ENCODE peak calls at places on chromosomes 12 and 14, in six cellular contexts. B is mesothelial cell of epicardium, P is Caco-2, Y is HFFc6, N is kidney epithelial cell, A is Panc1. U is an unnamed sample.
A peak's percentile ranks its signal among the peaks of the same experiment; 100 is the strongest.

GRCh38 chr14:54570651-54571415 is 3.9 kb downstream of the SAMD4A start:
- DNase-seq in A (no peak), Y (peak; percentile 89), N (no peak), B (no peak), P (no peak), U (no peak)

GRCh38 chr12:65656904-65657351 is 167.4 kb upstream of the HMGA2 start:
- DNase-seq in B (no peak), N (peak; percentile 95), P (no peak), A (peak; percentile 97), Y (peak; percentile 99), U (peak; percentile 58)

GRCh38 chr12:5210918-5211290 is 167.2 kb downstream of the KCNA5 start:
- DNase-seq in N (no peak), P (no peak), A (no peak), B (no peak), Y (no peak), U (no peak)

GRCh38 chr14:35044939-35045797 is 904 bp upstream of the FAM177A1 start:
- DNase-seq in Y (no peak), B (no peak), P (no peak), A (no peak), N (no peak), U (peak; percentile 19)

GRCh38 chr12:124588018-124588634 is 20.7 kb upstream of the NCOR2 start:
- DNase-seq in P (no peak), N (no peak), Y (no peak), A (no peak), B (no peak), U (no peak)

GRCh38 chr14:98647754-98648153 is 624.2 kb downstream of the BCL11B start:
- DNase-seq in B (no peak), Y (no peak), A (no peak), P (no peak), N (no peak), U (no peak)

GRCh38 chr12:69337325-69337724 is 10.9 kb upstream of the LYZ start:
- DNase-seq in B (no peak), A (no peak), Y (no peak), N (no peak), P (no peak), U (no peak)

GRCh38 chr14:63275611-63276010 is 43.1 kb downstream of the GPHB5 start:
- DNase-seq in P (no peak), Y (no peak), N (no peak), B (no peak), A (no peak), U (no peak)

GRCh38 chr14:61527325-61528100 is 167.8 kb upstream of the HIF1A start:
- DNase-seq in Y (peak; percentile 81), A (no peak), P (no peak), N (peak; percentile 83), B (no peak), U (peak; percentile 55)

GRCh38 chr12:114943601-114944000 is 259.6 kb upstream of the TBX3 start:
- DNase-seq in N (no peak), B (no peak), A (no peak), Y (no peak), P (no peak), U (no peak)

GRCh38 chr12:92439397-92439779 is 263.4 kb upstream of the PLEKHG7 start:
- DNase-seq in P (no peak), Y (peak; percentile 27), B (no peak), N (peak; percentile 25), A (no peak), U (no peak)

GRCh38 chr12:19144985-19145384 is 15.5 kb downstream of the PLEKHA5 start:
- DNase-seq in P (peak; percentile 60), A (no peak), N (no peak), Y (no peak), B (no peak), U (no peak)

GRCh38 chr12:83796527-83796926 is 1109.8 kb downstream of the TMTC2 start:
- DNase-seq in Y (no peak), N (no peak), P (no peak), B (no peak), A (no peak), U (no peak)

GRCh38 chr14:90429764-90430163 is 32.9 kb downstream of the CALM1 start:
- DNase-seq in B (no peak), A (no peak), Y (no peak), N (no peak), P (no peak), U (no peak)

GRCh38 chr12:79155703-79156102 is 291.1 kb downstream of the SYT1 start:
- DNase-seq in Y (no peak), P (no peak), A (no peak), B (no peak), N (no peak), U (no peak)

GRCh38 chr12:70774055-70774454 is 136.8 kb upstream of the PTPRB start:
- DNase-seq in A (no peak), B (no peak), N (peak; percentile 69), Y (no peak), P (no peak), U (no peak)

GRCh38 chr12:54689984-54690383 is 41.8 kb upstream of the DCD start:
- DNase-seq in P (no peak), B (no peak), A (no peak), N (no peak), Y (no peak), U (no peak)

GRCh38 chr14:67515386-67516079 is 17.6 kb upstream of the PLEKHH1 start:
- DNase-seq in P (no peak), B (no peak), Y (no peak), N (no peak), A (no peak), U (no peak)

GRCh38 chr14:68655021-68655811 is 137.7 kb downstream of the ZFP36L1 start:
- DNase-seq in Y (no peak), P (no peak), B (peak; percentile 42), N (no peak), A (no peak), U (peak; percentile 53)

GRCh38 chr14:96100171-96101064 is 61.3 kb downstream of the C14orf132 start:
- DNase-seq in Y (peak; percentile 76), N (no peak), B (peak; percentile 87), A (peak; percentile 28), P (peak; percentile 82), U (peak; percentile 62)

GRCh38 chr14:92464156-92464555 is 49.4 kb upstream of the RIN3 start:
- DNase-seq in B (peak; percentile 11), P (no peak), Y (no peak), A (no peak), N (no peak), U (no peak)

GRCh38 chr14:36293824-36294223 is 26.6 kb downstream of the MBIP start:
- DNase-seq in B (no peak), P (no peak), Y (peak; percentile 37), N (no peak), A (no peak), U (peak; percentile 25)

GRCh38 chr12:14418526-14418925 is 53.0 kb downstream of the ATF7IP start:
- DNase-seq in B (no peak), N (no peak), P (no peak), A (no peak), Y (peak; percentile 39), U (no peak)

GRCh38 chr12:51253276-51253675 is 14.7 kb downstream of the DAZAP2 start:
- DNase-seq in Y (no peak), P (no peak), A (no peak), B (no peak), N (no peak), U (no peak)

GRCh38 chr12:108852674-108853073 is 4.7 kb downstream of the SSH1 start:
- DNase-seq in P (no peak), A (no peak), Y (no peak), N (no peak), B (no peak), U (no peak)

GRCh38 chr12:56878010-56878339 is 56.2 kb downstream of the SDR9C7 start:
- DNase-seq in A (no peak), N (no peak), B (no peak), P (no peak), Y (no peak), U (no peak)

GRCh38 chr14:51462706-51463105 is 189.0 kb upstream of the FRMD6 start:
- DNase-seq in A (no peak), B (no peak), P (no peak), N (no peak), Y (no peak), U (no peak)

GRCh38 chr14:51458563-51458955 is 193.2 kb upstream of the FRMD6 start:
- DNase-seq in A (peak; percentile 30), Y (peak; percentile 71), N (no peak), B (no peak), P (no peak), U (no peak)

GRCh38 chr14:51457858-51458562 is 193.7 kb upstream of the FRMD6 start:
- DNase-seq in P (peak; percentile 40), A (no peak), N (no peak), Y (no peak), B (no peak), U (no peak)

GRCh38 chr14:51462182-51462581 is 189.5 kb upstream of the FRMD6 start:
- DNase-seq in Y (no peak), N (no peak), B (no peak), A (no peak), P (no peak), U (no peak)

DNA sequence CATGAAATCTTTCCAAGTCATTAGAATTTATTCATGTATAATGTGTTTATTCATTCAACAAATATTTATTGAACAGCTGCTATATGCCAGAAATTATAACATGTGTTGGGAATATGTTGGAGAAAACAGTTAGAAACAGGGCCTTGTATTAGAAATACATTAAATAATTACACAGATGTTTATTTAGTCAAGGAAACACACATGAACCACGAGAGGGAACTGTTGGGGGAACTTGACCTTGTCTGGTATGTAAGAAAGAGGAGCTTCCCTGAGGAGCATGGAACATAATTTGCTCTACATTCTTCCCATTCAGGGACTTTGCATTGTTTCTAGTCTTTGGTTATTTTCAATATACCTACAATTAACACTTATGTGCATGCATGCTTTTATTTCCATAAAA is 191.7 kb upstream of the FRMD6 start:
- DNase-seq in P (no peak), Y (no peak), N (no peak), B (no peak), A (no peak), U (no peak)
- TF ChIP-seq CTCF in P (no peak), Y (no peak), N (no peak), B (no peak), A (no peak), U (no peak)

GRCh38 chr12:61993734-61994345 is 266.4 kb upstream of the USP15 start:
- DNase-seq in Y (no peak), B (no peak), P (no peak), A (peak; percentile 13), N (no peak), U (no peak)
- TF ChIP-seq CTCF in Y (peak; percentile 60), B (no peak), P (peak; percentile 79), A (peak; percentile 71), N (peak; percentile 66), U (peak; percentile 90)

GRCh38 chr12:42255875-42256261 is 17.8 kb upstream of the YAF2 start:
- DNase-seq in B (no peak), A (no peak), Y (no peak), N (no peak), P (no peak), U (no peak)

GRCh38 chr12:42260518-42260917 is 22.5 kb upstream of the YAF2 start:
- DNase-seq in B (no peak), P (no peak), A (no peak), N (no peak), Y (no peak), U (no peak)

GRCh38 chr12:42259699-42260098 is 21.7 kb upstream of the YAF2 start:
- DNase-seq in P (no peak), Y (no peak), N (no peak), B (no peak), A (no peak), U (no peak)

GRCh38 chr12:42255221-42255874 is 17.3 kb upstream of the YAF2 start:
- DNase-seq in B (no peak), P (no peak), A (no peak), N (no peak), Y (no peak), U (no peak)
- TF ChIP-seq CTCF in B (peak; percentile 13), P (no peak), A (peak; percentile 21), N (peak; percentile 7), Y (no peak), U (peak; percentile 2)

GRCh38 chr12:534216-534615 is 74.5 kb downstream of the B4GALNT3 start:
- DNase-seq in N (no peak), B (no peak), A (no peak), Y (no peak), P (no peak), U (no peak)
- TF ChIP-seq CTCF in N (no peak), B (no peak), A (no peak), Y (no peak), P (no peak), U (no peak)